ENCODE peak calls at places on chromosome 19, in nine cellular contexts. One of them, this sample, is unnamed. For H3K4me1, the result is how much of the 10 kb centered on the place peaks cover.

GRCh38 chr19:4851551-4852290 is 15.7 kb downstream of the PLIN3 start:
- DNase-seq in vagina: no peak
- DNase-seq in transverse colon: peak
- DNase-seq in stomach: peak
- DNase-seq in breast epithelium: peak
- DNase-seq in HCT116: no peak
- DNase-seq in H1: peak
- DNase-seq in SK-N-SH: peak
- DNase-seq in suprapubic skin: peak
- DNase-seq in this sample: peak

GRCh38 chr19:39236527-39236926 is 8.3 kb downstream of the IFNL3 start:
- DNase-seq in breast epithelium: no peak
- DNase-seq in stomach: peak
- DNase-seq in H1: no peak
- DNase-seq in vagina: no peak
- DNase-seq in HCT116: no peak
- DNase-seq in SK-N-SH: no peak
- DNase-seq in suprapubic skin: no peak
- DNase-seq in transverse colon: peak
- DNase-seq in this sample: no peak

GRCh38 chr19:33377586-33378475 is 4.3 kb downstream of the CEBPG start:
- DNase-seq in stomach: no peak
- DNase-seq in transverse colon: no peak
- DNase-seq in vagina: peak
- DNase-seq in suprapubic skin: peak
- DNase-seq in breast epithelium: no peak
- DNase-seq in H1: no peak
- DNase-seq in SK-N-SH: no peak
- DNase-seq in HCT116: no peak
- DNase-seq in this sample: no peak

GRCh38 chr19:39356073-39356472 is 13.9 kb downstream of the SAMD4B start:
- DNase-seq in breast epithelium: no peak
- DNase-seq in vagina: no peak
- DNase-seq in suprapubic skin: no peak
- DNase-seq in transverse colon: no peak
- DNase-seq in SK-N-SH: no peak
- DNase-seq in H1: no peak
- DNase-seq in HCT116: no peak
- DNase-seq in stomach: no peak
- DNase-seq in this sample: no peak

GRCh38 chr19:50890422-50891252 is 17.4 kb downstream of the KLK2 start:
- DNase-seq in vagina: no peak
- DNase-seq in stomach: no peak
- DNase-seq in H1: no peak
- DNase-seq in HCT116: no peak
- DNase-seq in transverse colon: no peak
- DNase-seq in SK-N-SH: no peak
- DNase-seq in suprapubic skin: no peak
- DNase-seq in breast epithelium: no peak
- DNase-seq in this sample: no peak

GRCh38 chr19:57887195-57887941 is 1.5 kb downstream of the ZNF814 start:
- DNase-seq in SK-N-SH: no peak
- DNase-seq in HCT116: no peak
- DNase-seq in stomach: no peak
- DNase-seq in suprapubic skin: no peak
- DNase-seq in vagina: no peak
- DNase-seq in breast epithelium: no peak
- DNase-seq in H1: peak
- DNase-seq in transverse colon: peak
- DNase-seq in this sample: no peak

GRCh38 chr19:35403116-35403760 is 32.4 kb downstream of the GPR42 start:
- DNase-seq in H1: no peak
- DNase-seq in vagina: no peak
- DNase-seq in HCT116: no peak
- DNase-seq in suprapubic skin: no peak
- DNase-seq in transverse colon: no peak
- DNase-seq in SK-N-SH: no peak
- DNase-seq in breast epithelium: no peak
- DNase-seq in stomach: no peak
- DNase-seq in this sample: no peak

GRCh38 chr19:4032436-4032835 is 24.9 kb downstream of the PIAS4 start:
- DNase-seq in transverse colon: no peak
- DNase-seq in stomach: no peak
- DNase-seq in HCT116: no peak
- DNase-seq in breast epithelium: no peak
- DNase-seq in suprapubic skin: no peak
- DNase-seq in vagina: no peak
- DNase-seq in SK-N-SH: no peak
- DNase-seq in H1: no peak
- DNase-seq in this sample: no peak

GRCh38 chr19:44718441-44719261 is 19.7 kb downstream of the CEACAM16 start:
- DNase-seq in transverse colon: peak
- DNase-seq in breast epithelium: peak
- DNase-seq in SK-N-SH: no peak
- DNase-seq in H1: no peak
- DNase-seq in stomach: peak
- DNase-seq in suprapubic skin: no peak
- DNase-seq in HCT116: no peak
- DNase-seq in vagina: no peak
- DNase-seq in this sample: no peak

GRCh38 chr19:5191091-5191490 is 149.5 kb downstream of the PTPRS start:
- DNase-seq in vagina: no peak
- DNase-seq in transverse colon: no peak
- DNase-seq in suprapubic skin: no peak
- DNase-seq in H1: no peak
- DNase-seq in breast epithelium: no peak
- DNase-seq in HCT116: no peak
- DNase-seq in SK-N-SH: no peak
- DNase-seq in stomach: no peak
- DNase-seq in this sample: no peak

GRCh38 chr19:52351512-52351911 is 15.5 kb downstream of the ZNF610 start:
- DNase-seq in breast epithelium: no peak
- DNase-seq in vagina: no peak
- DNase-seq in HCT116: no peak
- DNase-seq in suprapubic skin: no peak
- DNase-seq in H1: no peak
- DNase-seq in SK-N-SH: peak
- DNase-seq in stomach: no peak
- DNase-seq in transverse colon: no peak
- DNase-seq in this sample: no peak

GRCh38 chr19:29256516-29256915 is 43.6 kb upstream of the UQCRFS1 start:
- DNase-seq in SK-N-SH: no peak
- DNase-seq in H1: no peak
- DNase-seq in suprapubic skin: no peak
- DNase-seq in HCT116: no peak
- DNase-seq in breast epithelium: no peak
- DNase-seq in stomach: no peak
- DNase-seq in transverse colon: no peak
- DNase-seq in vagina: no peak
- DNase-seq in this sample: no peak

GRCh38 chr19:977058-977464 is 7.1 kb upstream of the WDR18 start:
- DNase-seq in vagina: no peak
- DNase-seq in breast epithelium: no peak
- DNase-seq in stomach: no peak
- DNase-seq in HCT116: no peak
- DNase-seq in SK-N-SH: no peak
- DNase-seq in H1: no peak
- DNase-seq in transverse colon: no peak
- DNase-seq in suprapubic skin: no peak
- DNase-seq in this sample: no peak
- TF ChIP-seq POLR2AphosphoS5 in vagina: no peak
- TF ChIP-seq POLR2AphosphoS5 in breast epithelium: no peak
- TF ChIP-seq POLR2AphosphoS5 in stomach: no peak
- TF ChIP-seq POLR2AphosphoS5 in HCT116: no peak
- TF ChIP-seq POLR2AphosphoS5 in SK-N-SH: no peak
- TF ChIP-seq POLR2AphosphoS5 in H1: no peak
- TF ChIP-seq POLR2AphosphoS5 in transverse colon: no peak
- TF ChIP-seq POLR2AphosphoS5 in suprapubic skin: no peak
- TF ChIP-seq POLR2AphosphoS5 in this sample: no peak

GRCh38 chr19:43490759-43491158 is 13.8 kb downstream of the PHLDB3 start:
- DNase-seq in vagina: no peak
- DNase-seq in transverse colon: no peak
- DNase-seq in stomach: no peak
- DNase-seq in H1: no peak
- DNase-seq in HCT116: no peak
- DNase-seq in suprapubic skin: no peak
- DNase-seq in breast epithelium: no peak
- DNase-seq in SK-N-SH: no peak
- DNase-seq in this sample: no peak
- H3K4me1 ChIP-seq in vagina: under half
- H3K4me1 ChIP-seq in transverse colon: under half
- H3K4me1 ChIP-seq in stomach: under half
- H3K4me1 ChIP-seq in H1: under half
- H3K4me1 ChIP-seq in HCT116: under half
- H3K4me1 ChIP-seq in suprapubic skin: under half
- H3K4me1 ChIP-seq in breast epithelium: under half
- H3K4me1 ChIP-seq in SK-N-SH: under half
- H3K4me1 ChIP-seq in this sample: under half

GRCh38 chr19:1906985-1907562 is 1.9 kb downstream of the ADAT3 start:
- DNase-seq in HCT116: no peak
- DNase-seq in transverse colon: no peak
- DNase-seq in SK-N-SH: no peak
- DNase-seq in stomach: no peak
- DNase-seq in breast epithelium: no peak
- DNase-seq in vagina: no peak
- DNase-seq in suprapubic skin: no peak
- DNase-seq in H1: no peak
- DNase-seq in this sample: no peak
- H3K27ac ChIP-seq in HCT116: no peak
- H3K27ac ChIP-seq in transverse colon: peak
- H3K27ac ChIP-seq in SK-N-SH: no peak
- H3K27ac ChIP-seq in stomach: peak
- H3K27ac ChIP-seq in breast epithelium: peak
- H3K27ac ChIP-seq in vagina: peak
- H3K27ac ChIP-seq in suprapubic skin: peak
- H3K27ac ChIP-seq in H1: no peak
- H3K27ac ChIP-seq in this sample: peak

DNA sequence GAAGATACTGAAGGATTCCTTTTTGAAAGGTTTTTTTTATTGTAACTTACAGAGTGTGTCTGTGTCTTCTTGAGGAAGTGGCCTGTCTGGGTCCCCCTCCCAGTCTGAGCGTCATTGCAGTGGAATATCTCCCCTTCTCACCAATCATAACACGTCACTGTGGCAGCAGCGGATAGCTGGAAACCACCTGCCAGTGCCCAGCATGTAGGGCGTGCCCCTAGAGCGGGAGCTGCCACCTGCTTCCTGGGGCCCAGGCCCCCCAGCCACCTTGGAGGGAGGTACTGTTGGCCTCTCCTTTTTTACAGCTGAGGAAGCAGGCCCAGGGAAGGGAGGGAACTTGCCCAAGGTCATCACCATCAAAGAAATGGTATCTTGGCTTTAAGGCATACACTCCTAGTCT is 4.6 kb upstream of the DNM2 start:
- DNase-seq in SK-N-SH: no peak
- DNase-seq in suprapubic skin: no peak
- DNase-seq in breast epithelium: no peak
- DNase-seq in HCT116: no peak
- DNase-seq in vagina: no peak
- DNase-seq in H1: no peak
- DNase-seq in transverse colon: peak
- DNase-seq in stomach: no peak
- DNase-seq in this sample: no peak
- TF ChIP-seq POLR2AphosphoS5 in SK-N-SH: no peak
- TF ChIP-seq POLR2AphosphoS5 in suprapubic skin: no peak
- TF ChIP-seq POLR2AphosphoS5 in breast epithelium: no peak
- TF ChIP-seq POLR2AphosphoS5 in HCT116: no peak
- TF ChIP-seq POLR2AphosphoS5 in vagina: no peak
- TF ChIP-seq POLR2AphosphoS5 in H1: no peak
- TF ChIP-seq POLR2AphosphoS5 in transverse colon: peak
- TF ChIP-seq POLR2AphosphoS5 in stomach: no peak
- TF ChIP-seq POLR2AphosphoS5 in this sample: no peak

GRCh38 chr19:8194528-8195275 is 14.5 kb upstream of the CERS4 start:
- DNase-seq in transverse colon: peak
- DNase-seq in vagina: no peak
- DNase-seq in suprapubic skin: no peak
- DNase-seq in HCT116: no peak
- DNase-seq in H1: no peak
- DNase-seq in SK-N-SH: no peak
- DNase-seq in breast epithelium: no peak
- DNase-seq in stomach: peak
- DNase-seq in this sample: no peak

GRCh38 chr19:8192227-8192820 is 16.8 kb upstream of the CERS4 start:
- DNase-seq in HCT116: no peak
- DNase-seq in transverse colon: no peak
- DNase-seq in SK-N-SH: no peak
- DNase-seq in vagina: no peak
- DNase-seq in suprapubic skin: no peak
- DNase-seq in stomach: no peak
- DNase-seq in breast epithelium: no peak
- DNase-seq in H1: no peak
- DNase-seq in this sample: no peak

DNA sequence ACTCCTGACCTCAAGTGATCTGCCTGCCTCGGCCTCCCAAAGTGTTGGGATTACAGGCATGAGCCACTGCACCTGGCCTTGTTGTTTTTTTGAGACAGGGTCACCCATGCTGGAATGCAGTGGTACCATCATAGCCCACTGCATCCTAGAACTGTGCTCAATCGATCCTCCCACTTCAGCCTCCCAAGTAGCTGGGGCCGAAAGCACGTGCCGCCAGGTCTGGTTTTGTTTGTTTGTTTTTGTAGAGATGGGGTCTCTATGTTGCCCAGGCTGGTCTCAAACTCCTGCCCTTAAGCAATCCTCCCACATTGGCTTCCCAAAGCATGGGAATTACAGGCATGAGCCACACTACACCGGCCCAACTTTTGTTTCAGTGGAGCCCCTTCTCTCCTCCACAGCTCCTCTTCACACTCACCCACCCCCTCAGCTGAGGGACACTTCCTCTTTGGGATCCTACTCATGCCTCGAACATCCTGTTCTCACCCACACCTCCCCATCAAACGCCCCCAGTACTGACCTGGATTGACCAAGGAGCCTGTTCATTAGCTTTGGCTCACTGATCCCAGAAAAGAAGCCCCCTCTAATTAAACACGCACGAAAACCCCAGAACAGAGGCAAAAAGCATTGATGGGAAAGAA is 12.8 kb upstream of the CERS4 start:
- DNase-seq in stomach: no peak
- DNase-seq in breast epithelium: no peak
- DNase-seq in suprapubic skin: no peak
- DNase-seq in HCT116: no peak
- DNase-seq in SK-N-SH: no peak
- DNase-seq in H1: no peak
- DNase-seq in transverse colon: no peak
- DNase-seq in vagina: no peak
- DNase-seq in this sample: no peak
- H3K4me1 ChIP-seq in stomach: under half
- H3K4me1 ChIP-seq in breast epithelium: under half
- H3K4me1 ChIP-seq in suprapubic skin: under half
- H3K4me1 ChIP-seq in HCT116: under half
- H3K4me1 ChIP-seq in SK-N-SH: under half
- H3K4me1 ChIP-seq in H1: under half
- H3K4me1 ChIP-seq in transverse colon: under half
- H3K4me1 ChIP-seq in vagina: under half
- H3K4me1 ChIP-seq in this sample: under half

GRCh38 chr19:49792829-49793560 is 20.1 kb downstream of the FUZ start:
- DNase-seq in SK-N-SH: no peak
- DNase-seq in HCT116: no peak
- DNase-seq in transverse colon: no peak
- DNase-seq in suprapubic skin: no peak
- DNase-seq in breast epithelium: no peak
- DNase-seq in H1: no peak
- DNase-seq in vagina: no peak
- DNase-seq in stomach: no peak
- DNase-seq in this sample: no peak
- H3K27ac ChIP-seq in SK-N-SH: no peak
- H3K27ac ChIP-seq in HCT116: peak
- H3K27ac ChIP-seq in transverse colon: no peak
- H3K27ac ChIP-seq in suprapubic skin: no peak
- H3K27ac ChIP-seq in breast epithelium: peak
- H3K27ac ChIP-seq in H1: no peak
- H3K27ac ChIP-seq in vagina: peak
- H3K27ac ChIP-seq in stomach: no peak
- H3K27ac ChIP-seq in this sample: no peak

This sample was measured in prostate gland.